ENCODE peak calls at places on chromosomes 6 and 20, in ten cellular contexts. T, W, I, P, X, N, G, R, D and H are unnamed samples.

GRCh38 chr6:145789443-145789842 is 25.2 kb downstream of the FBXO30 start:
- DNase-seq in X (no peak), G (no peak), R (no peak), D (no peak), P (no peak), T (peak; percentile 41), N (no peak), W (no peak), I (no peak), H (no peak)

GRCh38 chr20:17987988-17988387 is 19.2 kb downstream of the MGME1 start:
- DNase-seq in P (no peak), R (no peak), W (no peak), T (no peak), G (no peak), X (no peak), D (no peak), I (no peak), N (no peak), H (peak; percentile 80)

GRCh38 chr6:107274288-107274687 is 159.0 kb upstream of the BEND3 start:
- DNase-seq in P (no peak), D (peak; percentile 5), I (no peak), R (no peak), T (no peak), X (no peak), N (no peak), G (no peak), W (no peak), H (no peak)

GRCh38 chr6:150598401-150598800 is 1.3 kb upstream of the PLEKHG1 start:
- DNase-seq in D (no peak), N (no peak), P (no peak), G (peak; percentile 83), X (no peak), R (no peak), T (no peak), W (no peak), I (no peak), H (peak; percentile 24)

GRCh38 chr6:91081452-91082067 is 494.7 kb upstream of the MAP3K7 start:
- DNase-seq in R (peak; percentile 16), W (peak; percentile 69), T (peak; percentile 52), N (no peak), I (peak; percentile 59), P (peak; percentile 71), D (peak; percentile 37), X (peak; percentile 84), G (peak; percentile 50), H (peak; percentile 43)

GRCh38 chr20:1206749-1207148 is 3.5 kb downstream of the C20orf202 start:
- DNase-seq in G (no peak), R (no peak), W (no peak), P (no peak), T (no peak), X (no peak), N (no peak), I (no peak), D (no peak), H (no peak)

GRCh38 chr6:97705568-97705967 is 422.6 kb upstream of the MMS22L start:
- DNase-seq in N (no peak), P (peak; percentile 73), T (peak; percentile 2), R (no peak), W (no peak), D (peak; percentile 11), X (peak; percentile 86), I (peak; percentile 9), G (peak; percentile 7), H (no peak)

GRCh38 chr6:34065470-34066283 is 80.2 kb downstream of the GRM4 start:
- DNase-seq in N (no peak), G (no peak), I (no peak), T (no peak), X (no peak), D (no peak), P (no peak), R (no peak), W (no peak), H (no peak)

GRCh38 chr6:13500264-13500663 is 12.9 kb upstream of the GFOD1 start:
- DNase-seq in D (no peak), P (no peak), X (no peak), I (peak; percentile 49), R (no peak), W (no peak), N (no peak), G (no peak), T (no peak), H (no peak)

GRCh38 chr6:54026652-54027400 is 84.4 kb upstream of the MLIP start:
- DNase-seq in T (no peak), X (no peak), I (no peak), N (no peak), W (peak; percentile 15), G (no peak), P (no peak), D (no peak), R (no peak), H (no peak)

GRCh38 chr6:152316024-152316423 is 321.1 kb downstream of the SYNE1 start:
- DNase-seq in D (no peak), W (no peak), N (no peak), X (no peak), R (no peak), T (peak; percentile 93), P (no peak), I (no peak), G (peak; percentile 20), H (no peak)

GRCh38 chr20:23257106-23257761 is 93.4 kb upstream of the NXT1 start:
- DNase-seq in D (no peak), T (peak; percentile 27), G (no peak), W (no peak), X (no peak), I (no peak), P (no peak), R (no peak), N (no peak), H (no peak)

GRCh38 chr6:36963451-36964290 is 9.1 kb downstream of the PI16 start:
- DNase-seq in P (no peak), T (no peak), W (no peak), N (no peak), I (no peak), D (no peak), R (no peak), X (peak; percentile 35), G (peak; percentile 78), H (peak; percentile 82)

DNA sequence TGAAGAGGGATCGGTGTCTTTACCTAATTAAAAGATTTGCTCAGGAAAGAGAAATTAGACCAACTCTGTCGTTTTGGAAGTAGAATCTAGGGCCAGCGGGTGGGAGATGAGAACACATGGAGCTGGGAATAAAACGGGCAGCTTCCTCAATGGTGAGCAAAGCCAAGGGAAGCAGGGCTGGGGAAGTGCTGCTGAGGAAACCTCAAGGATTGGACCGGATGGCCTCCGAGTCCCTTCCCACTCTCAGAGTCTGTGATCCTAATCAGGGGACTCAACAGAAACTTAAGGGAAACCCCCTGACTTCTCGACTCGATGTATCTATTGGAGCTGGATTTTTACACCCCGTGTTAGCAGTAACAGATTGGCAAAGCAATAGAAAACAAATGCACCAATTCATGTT is 10.8 kb downstream of the GCNT2 start:
- DNase-seq in D (no peak), R (no peak), W (no peak), I (no peak), G (peak; percentile 43), P (no peak), T (no peak), N (no peak), X (no peak), H (no peak)
- H3K4me3 ChIP-seq in D (no peak overlapping the region), R (no peak overlapping the region), W (no peak overlapping the region), I (peak overlapping the region; percentile 81), G (peak overlapping the region; percentile 89), P (no peak overlapping the region), T (no peak overlapping the region), N (no peak overlapping the region), X (no peak overlapping the region), H (no peak overlapping the region)

GRCh38 chr6:169452869-169453186 is 199.2 kb upstream of the THBS2 start:
- DNase-seq in I (no peak), D (no peak), N (no peak), W (no peak), T (peak; percentile 19), G (no peak), P (no peak), R (no peak), X (no peak), H (no peak)

GRCh38 chr6:169452117-169452868 is 198.6 kb upstream of the THBS2 start:
- DNase-seq in I (no peak), P (no peak), X (no peak), N (peak; percentile 91), D (no peak), R (peak; percentile 80), G (no peak), T (peak; percentile 97), W (no peak), H (no peak)

GRCh38 chr6:169451065-169451840 is 197.6 kb upstream of the THBS2 start:
- DNase-seq in X (no peak), T (no peak), P (no peak), W (no peak), R (no peak), G (no peak), D (no peak), N (no peak), I (no peak), H (no peak)

GRCh38 chr6:169449221-169449620 is 195.6 kb upstream of the THBS2 start:
- DNase-seq in X (no peak), D (no peak), W (no peak), R (no peak), I (no peak), T (no peak), P (no peak), N (no peak), G (no peak), H (no peak)

GRCh38 chr6:169450097-169450496 is 196.5 kb upstream of the THBS2 start:
- DNase-seq in W (no peak), G (no peak), X (no peak), R (no peak), T (no peak), N (no peak), P (peak; percentile 36), D (no peak), I (no peak), H (no peak)
- H3K4me3 ChIP-seq in W (no peak overlapping the region), G (no peak overlapping the region), X (no peak overlapping the region), R (no peak overlapping the region), T (no peak overlapping the region), N (no peak overlapping the region), P (no peak overlapping the region), D (no peak overlapping the region), I (no peak overlapping the region), H (no peak overlapping the region)

GRCh38 chr6:3228791-3229565 is 1.5 kb upstream of the TUBB2B start:
- DNase-seq in X (peak; percentile 78), N (no peak), I (no peak), G (no peak), P (peak; percentile 85), R (no peak), D (no peak), W (peak; percentile 53), T (no peak), H (no peak)
- H3K4me3 ChIP-seq in X (peak overlapping the region; percentile 93), N (no peak overlapping the region), I (peak overlapping the region; percentile 33), G (peak overlapping the region; percentile 5), P (peak overlapping the region; percentile 95), R (no peak overlapping the region), D (no peak overlapping the region), W (peak overlapping the region; percentile 45), T (no peak overlapping the region), H (no peak overlapping the region)

DNA sequence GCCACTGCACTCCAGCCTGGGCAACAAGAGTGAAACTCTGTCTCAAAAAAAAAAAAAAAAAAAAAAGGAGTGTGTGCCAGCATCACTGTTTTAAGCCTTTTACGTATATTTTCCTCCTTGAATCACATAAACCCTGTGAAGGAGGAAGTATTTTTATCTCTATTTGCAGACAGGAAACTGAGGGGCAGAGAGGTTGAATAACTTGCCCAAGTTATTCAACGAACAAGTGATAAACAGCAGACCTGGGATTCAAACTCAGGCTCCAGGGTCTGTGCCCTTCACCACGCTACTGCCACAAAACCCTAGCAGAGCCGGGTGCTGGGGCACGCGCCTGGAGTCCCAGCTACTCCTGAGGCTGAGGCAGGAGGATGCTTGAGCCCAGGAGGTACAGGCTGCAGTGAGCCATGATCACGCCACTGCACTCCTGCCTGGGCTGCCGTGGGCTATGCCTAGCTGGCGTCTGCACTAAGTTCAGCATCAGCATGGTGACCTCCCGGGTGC is 9.4 kb upstream of the AVP start:
- DNase-seq in P (no peak), W (no peak), X (no peak), G (no peak), D (no peak), T (no peak), R (no peak), N (no peak), I (no peak), H (peak; percentile 88)
- H3K4me3 ChIP-seq in P (no peak overlapping the region), W (no peak overlapping the region), X (no peak overlapping the region), G (no peak overlapping the region), D (no peak overlapping the region), T (no peak overlapping the region), R (no peak overlapping the region), N (no peak overlapping the region), I (no peak overlapping the region), H (no peak overlapping the region)